ENCODE peak calls at places on chromosomes 13 and 19, in seven cellular contexts. D is stimulated activated effector memory CD8-positive, alpha-beta T cell treated with anti-CD3 and anti-CD28 coated beads, Interleukin-12 subunit alpha, Interleukin-12 subunit beta, amount 100 ng/mL, for 72 hours; J is stimulated activated CD4-positive, alpha-beta T cell treated with anti-CD3 and anti-CD28 coated beads, Interleukin-4, amount 100 ng/mL, for 48 hours; Z is activated CD8-positive, alpha-beta memory T cell treated with anti-CD3 and anti-CD28 coated beads for 1 hour; T is stimulated activated CD8-positive, alpha-beta memory T cell treated with anti-CD3 and anti-CD28 coated beads, Interleukin-4, amount 100 ng/mL, for 48 hours; A is fibroblast of the conjunctiva; Q is NCI-H1105 treated with DMSO at 0.1 percent for 48 hours. G is an unnamed sample.

GRCh38 chr19:46213156-46213555 is 16.4 kb upstream of the IGFL1 start:
- DNase-seq in Z (no peak), J (no peak), A (no peak), T (no peak), D (no peak), Q (no peak), G (no peak)

GRCh38 chr19:5560156-5560555 is 7.6 kb downstream of the TINCR start:
- DNase-seq in Z (no peak), T (no peak), D (no peak), J (no peak), A (no peak), Q (no peak), G (no peak)

GRCh38 chr13:88887045-88887662 is 1216.0 kb downstream of the SLITRK5 start:
- DNase-seq in Q (no peak), Z (no peak), T (no peak), D (no peak), J (no peak), A (no peak), G (no peak)

GRCh38 chr13:30743319-30744055 is 8.1 kb downstream of the ALOX5AP start:
- DNase-seq in Z (no peak), D (no peak), Q (no peak), T (no peak), A (peak), J (no peak), G (no peak)

GRCh38 chr19:3544742-3545668 is 6.0 kb downstream of the TEKTIP1 start:
- DNase-seq in A (no peak), J (peak), T (peak), Q (peak), Z (peak), D (peak), G (no peak)

GRCh38 chr13:109393045-109393444 is 393.3 kb downstream of the IRS2 start:
- DNase-seq in A (no peak), Z (no peak), J (no peak), T (no peak), Q (no peak), D (no peak), G (no peak)

GRCh38 chr13:80040219-80040976 is 300.5 kb downstream of the SPRY2 start:
- DNase-seq in Z (no peak), J (no peak), Q (no peak), T (no peak), D (no peak), A (peak), G (no peak)

GRCh38 chr19:2411709-2412108 is 15.7 kb downstream of the TIMM13 start:
- DNase-seq in Q (no peak), T (no peak), A (no peak), Z (no peak), J (no peak), D (no peak), G (no peak)

GRCh38 chr13:28545583-28546333 is 50.8 kb upstream of the FLT1 start:
- DNase-seq in Z (no peak), J (no peak), T (no peak), A (no peak), D (no peak), Q (no peak), G (no peak)

GRCh38 chr19:33411621-33412180 is 38.2 kb downstream of the CEBPG start:
- DNase-seq in Q (no peak), T (no peak), Z (no peak), J (no peak), D (no peak), A (no peak), G (no peak)

GRCh38 chr19:18419699-18420460 is 682 bp downstream of the SSBP4 start:
- DNase-seq in A (no peak), J (no peak), D (no peak), Q (no peak), Z (no peak), T (peak), G (no peak)

GRCh38 chr19:42233638-42234292 is 8.6 kb downstream of the GSK3A start:
- DNase-seq in Q (no peak), D (no peak), T (no peak), J (no peak), Z (no peak), A (no peak), G (no peak)

GRCh38 chr19:917323-918151 is at the start of gene KISS1R:
- DNase-seq in A (no peak), J (no peak), Z (no peak), Q (peak), T (peak), D (no peak), G (peak)

GRCh38 chr19:2969104-2969504 is 8.3 kb upstream of the TLE6 start:
- DNase-seq in Z (no peak), A (no peak), J (no peak), D (no peak), Q (peak), T (no peak), G (peak)

GRCh38 chr19:10881403-10882107 is 10.2 kb downstream of the CARM1 start:
- DNase-seq in T (no peak), Q (no peak), Z (no peak), A (no peak), J (no peak), D (no peak), G (no peak)

GRCh38 chr13:50011461-50011860 is 3.8 kb upstream of the KCNRG start:
- DNase-seq in Z (no peak), Q (no peak), J (no peak), A (no peak), D (no peak), T (no peak), G (no peak)

GRCh38 chr19:40255619-40256166 is 29.2 kb upstream of the CCNP start:
- DNase-seq in Z (no peak), Q (no peak), T (no peak), J (no peak), D (no peak), A (no peak), G (no peak)

GRCh38 chr13:28392896-28393295 is 102.0 kb downstream of the FLT1 start:
- DNase-seq in T (no peak), J (no peak), Q (no peak), A (no peak), Z (no peak), D (no peak), G (no peak)

GRCh38 chr13:111981446-111982165 is 85.3 kb upstream of the SOX1 start:
- DNase-seq in Q (no peak), A (no peak), D (no peak), T (no peak), Z (no peak), J (no peak), G (no peak)

GRCh38 chr13:22594041-22594440 is 586.7 kb upstream of the SGCG start:
- DNase-seq in A (no peak), D (no peak), Q (no peak), T (no peak), J (no peak), Z (no peak), G (no peak)

GRCh38 chr13:95180513-95181245 is 120.6 kb downstream of the ABCC4 start:
- DNase-seq in D (no peak), J (no peak), A (no peak), T (no peak), Z (no peak), Q (no peak), G (no peak)

GRCh38 chr19:30222993-30223865 is 149.0 kb upstream of the ZNF536 start:
- DNase-seq in D (no peak), J (no peak), Z (no peak), Q (no peak), A (no peak), T (no peak), G (no peak)

GRCh38 chr19:31991984-31992655 is 353.3 kb upstream of the ZNF507 start:
- DNase-seq in Q (no peak), J (no peak), Z (no peak), A (no peak), T (no peak), D (no peak), G (no peak)

GRCh38 chr13:21663197-21663596 is 7.7 kb upstream of the FGF9 start:
- DNase-seq in D (no peak), T (no peak), Q (no peak), J (no peak), Z (no peak), A (no peak), G (no peak)

GRCh38 chr13:69935043-69935442 is 172.6 kb upstream of the ATXN8OS start:
- DNase-seq in Q (no peak), Z (no peak), A (no peak), D (no peak), T (no peak), J (no peak), G (no peak)

GRCh38 chr13:100508996-100509395 is 79.6 kb downstream of the GGACT start:
- DNase-seq in T (no peak), J (no peak), Z (no peak), Q (no peak), A (no peak), D (no peak), G (no peak)

G was measured in COR-L47.